ENCODE peak calls at places on chromosomes 13 and 19, in four cellular contexts. One of them, this sample, is unnamed.

GRCh38 chr19:12789904-12790619 is 1.2 kb upstream of the JUNB start:
- DNase-seq in WTC11: peak
- DNase-seq in choroid plexus epithelial cell: peak
- DNase-seq in neural progenitor cell: peak
- DNase-seq in this sample: peak

GRCh38 chr13:50735071-50735470 is 108.4 kb downstream of the DLEU7 start:
- DNase-seq in WTC11: no peak
- DNase-seq in choroid plexus epithelial cell: no peak
- DNase-seq in neural progenitor cell: no peak
- DNase-seq in this sample: no peak

GRCh38 chr19:42246143-42246868 is 3.9 kb upstream of the GSK3A start:
- DNase-seq in WTC11: peak
- DNase-seq in choroid plexus epithelial cell: peak
- DNase-seq in neural progenitor cell: peak
- DNase-seq in this sample: peak

GRCh38 chr13:24085662-24086061 is 74.9 kb upstream of the SPATA13 start:
- DNase-seq in WTC11: no peak
- DNase-seq in choroid plexus epithelial cell: no peak
- DNase-seq in neural progenitor cell: no peak
- DNase-seq in this sample: no peak

GRCh38 chr13:51125495-51126226 is 14.6 kb upstream of the C13orf42 start:
- DNase-seq in WTC11: peak
- DNase-seq in choroid plexus epithelial cell: peak
- DNase-seq in neural progenitor cell: peak
- DNase-seq in this sample: peak

GRCh38 chr13:51768378-51768921 is 35.5 kb downstream of the DHRS12 start:
- DNase-seq in WTC11: peak
- DNase-seq in choroid plexus epithelial cell: no peak
- DNase-seq in neural progenitor cell: peak
- DNase-seq in this sample: peak

GRCh38 chr19:47839913-47840312 is 18.2 kb downstream of the CRX start:
- DNase-seq in WTC11: peak
- DNase-seq in choroid plexus epithelial cell: peak
- DNase-seq in neural progenitor cell: peak
- DNase-seq in this sample: peak

GRCh38 chr19:12913871-12914690 is 5.0 kb downstream of the SYCE2 start:
- DNase-seq in WTC11: no peak
- DNase-seq in choroid plexus epithelial cell: peak
- DNase-seq in neural progenitor cell: peak
- DNase-seq in this sample: no peak

GRCh38 chr19:39325778-39326680 is 5.4 kb upstream of the LRFN1 start:
- DNase-seq in WTC11: peak
- DNase-seq in choroid plexus epithelial cell: no peak
- DNase-seq in neural progenitor cell: no peak
- DNase-seq in this sample: no peak

GRCh38 chr13:109402976-109403375 is 383.4 kb downstream of the IRS2 start:
- DNase-seq in WTC11: no peak
- DNase-seq in choroid plexus epithelial cell: no peak
- DNase-seq in neural progenitor cell: no peak
- DNase-seq in this sample: no peak

GRCh38 chr19:23440207-23440606 is 44.9 kb upstream of the ZNF91 start:
- DNase-seq in WTC11: peak
- DNase-seq in choroid plexus epithelial cell: no peak
- DNase-seq in neural progenitor cell: no peak
- DNase-seq in this sample: no peak

GRCh38 chr19:19372656-19373416 is 32.6 kb upstream of the GATAD2A start:
- DNase-seq in WTC11: peak
- DNase-seq in choroid plexus epithelial cell: peak
- DNase-seq in neural progenitor cell: no peak
- DNase-seq in this sample: no peak

GRCh38 chr13:98490195-98490771 is 86.6 kb downstream of the STK24 start:
- DNase-seq in WTC11: no peak
- DNase-seq in choroid plexus epithelial cell: no peak
- DNase-seq in neural progenitor cell: no peak
- DNase-seq in this sample: no peak

GRCh38 chr13:82791035-82791434 is 1091.2 kb downstream of the SLITRK1 start:
- DNase-seq in WTC11: no peak
- DNase-seq in choroid plexus epithelial cell: no peak
- DNase-seq in neural progenitor cell: no peak
- DNase-seq in this sample: no peak

GRCh38 chr13:94656766-94657165 is 55.1 kb downstream of the GPR180 start:
- DNase-seq in WTC11: no peak
- DNase-seq in choroid plexus epithelial cell: peak
- DNase-seq in neural progenitor cell: no peak
- DNase-seq in this sample: no peak

GRCh38 chr19:23991170-23991569 is 76.5 kb downstream of the ZNF726 start:
- DNase-seq in WTC11: no peak
- DNase-seq in choroid plexus epithelial cell: peak
- DNase-seq in neural progenitor cell: no peak
- DNase-seq in this sample: no peak

GRCh38 chr19:7873304-7874079 is 698 bp downstream of the PRR36 start:
- DNase-seq in WTC11: no peak
- DNase-seq in choroid plexus epithelial cell: no peak
- DNase-seq in neural progenitor cell: no peak
- DNase-seq in this sample: peak

GRCh38 chr19:28670894-28671293 is 542.1 kb downstream of the UQCRFS1 start:
- DNase-seq in WTC11: no peak
- DNase-seq in choroid plexus epithelial cell: no peak
- DNase-seq in neural progenitor cell: no peak
- DNase-seq in this sample: no peak

GRCh38 chr13:91154553-91154952 is 192.9 kb upstream of the MIR17HG start:
- DNase-seq in WTC11: no peak
- DNase-seq in choroid plexus epithelial cell: peak
- DNase-seq in neural progenitor cell: no peak
- DNase-seq in this sample: no peak

GRCh38 chr13:91576590-91576989 is 178.2 kb downstream of the GPC5 start:
- DNase-seq in WTC11: peak
- DNase-seq in choroid plexus epithelial cell: no peak
- DNase-seq in neural progenitor cell: peak
- DNase-seq in this sample: peak

GRCh38 chr19:41456342-41456918 is 13.5 kb downstream of the ERICH4 start:
- DNase-seq in WTC11: no peak
- DNase-seq in choroid plexus epithelial cell: peak
- DNase-seq in neural progenitor cell: no peak
- DNase-seq in this sample: no peak

GRCh38 chr19:371501-372160 is 27.0 kb upstream of the MIER2 start:
- DNase-seq in WTC11: no peak
- DNase-seq in choroid plexus epithelial cell: peak
- DNase-seq in neural progenitor cell: no peak
- DNase-seq in this sample: no peak

GRCh38 chr19:42132851-42133528 is 744 bp upstream of the POU2F2 start:
- DNase-seq in WTC11: peak
- DNase-seq in choroid plexus epithelial cell: peak
- DNase-seq in neural progenitor cell: peak
- DNase-seq in this sample: peak

GRCh38 chr19:34300962-34301361 is 46.6 kb downstream of the GARRE1 start:
- DNase-seq in WTC11: no peak
- DNase-seq in choroid plexus epithelial cell: no peak
- DNase-seq in neural progenitor cell: no peak
- DNase-seq in this sample: no peak

GRCh38 chr19:15456871-15457700 is 7.3 kb downstream of the RASAL3 start:
- DNase-seq in WTC11: peak
- DNase-seq in choroid plexus epithelial cell: no peak
- DNase-seq in neural progenitor cell: peak
- DNase-seq in this sample: peak

GRCh38 chr19:52566588-52566987 is 3.5 kb upstream of the ZNF701 start:
- DNase-seq in WTC11: no peak
- DNase-seq in choroid plexus epithelial cell: peak
- DNase-seq in neural progenitor cell: no peak
- DNase-seq in this sample: no peak

GRCh38 chr13:84542348-84542747 is 660.1 kb upstream of the SLITRK1 start:
- DNase-seq in WTC11: no peak
- DNase-seq in choroid plexus epithelial cell: no peak
- DNase-seq in neural progenitor cell: no peak
- DNase-seq in this sample: no peak

GRCh38 chr19:46579286-46579944 is 21.7 kb upstream of the CALM3 start:
- DNase-seq in WTC11: no peak
- DNase-seq in choroid plexus epithelial cell: peak
- DNase-seq in neural progenitor cell: peak
- DNase-seq in this sample: peak

GRCh38 chr13:46615888-46616531 is 63.0 kb downstream of the LRCH1 start:
- DNase-seq in WTC11: no peak
- DNase-seq in choroid plexus epithelial cell: peak
- DNase-seq in neural progenitor cell: no peak
- DNase-seq in this sample: no peak

GRCh38 chr13:101449971-101450748 is 2.3 kb upstream of the ITGBL1 start:
- DNase-seq in WTC11: no peak
- DNase-seq in choroid plexus epithelial cell: peak
- DNase-seq in neural progenitor cell: no peak
- DNase-seq in this sample: no peak

GRCh38 chr19:6095760-6096159 is 14.5 kb downstream of the RFX2 start:
- DNase-seq in WTC11: no peak
- DNase-seq in choroid plexus epithelial cell: no peak
- DNase-seq in neural progenitor cell: no peak
- DNase-seq in this sample: no peak

GRCh38 chr19:33191501-33191900 is 2.6 kb upstream of the LRP3 start:
- DNase-seq in WTC11: no peak
- DNase-seq in choroid plexus epithelial cell: no peak
- DNase-seq in neural progenitor cell: no peak
- DNase-seq in this sample: no peak

GRCh38 chr19:10184636-10185035 is 10.1 kb downstream of the DNMT1 start:
- DNase-seq in WTC11: no peak
- DNase-seq in choroid plexus epithelial cell: no peak
- DNase-seq in neural progenitor cell: no peak
- DNase-seq in this sample: no peak

GRCh38 chr19:1140272-1140671 is 33.8 kb downstream of the SBNO2 start:
- DNase-seq in WTC11: no peak
- DNase-seq in choroid plexus epithelial cell: no peak
- DNase-seq in neural progenitor cell: no peak
- DNase-seq in this sample: no peak

GRCh38 chr19:52987221-52987620 is 24.5 kb upstream of the ZNF816 start:
- DNase-seq in WTC11: no peak
- DNase-seq in choroid plexus epithelial cell: no peak
- DNase-seq in neural progenitor cell: no peak
- DNase-seq in this sample: no peak

GRCh38 chr19:9586764-9587163 is 2.5 kb upstream of the ZNF121 start:
- DNase-seq in WTC11: peak
- DNase-seq in choroid plexus epithelial cell: peak
- DNase-seq in neural progenitor cell: peak
- DNase-seq in this sample: peak

GRCh38 chr13:106008540-106008939 is 526.9 kb downstream of the EFNB2 start:
- DNase-seq in WTC11: no peak
- DNase-seq in choroid plexus epithelial cell: no peak
- DNase-seq in neural progenitor cell: no peak
- DNase-seq in this sample: no peak

GRCh38 chr13:25446261-25446660 is 74.5 kb downstream of the ATP8A2 start:
- DNase-seq in WTC11: no peak
- DNase-seq in choroid plexus epithelial cell: no peak
- DNase-seq in neural progenitor cell: no peak
- DNase-seq in this sample: no peak

GRCh38 chr19:30718014-30718413 is 345.8 kb downstream of the ZNF536 start:
- DNase-seq in WTC11: no peak
- DNase-seq in choroid plexus epithelial cell: no peak
- DNase-seq in neural progenitor cell: no peak
- DNase-seq in this sample: no peak
- TF ChIP-seq CTCF in WTC11: no peak
- TF ChIP-seq CTCF in choroid plexus epithelial cell: no peak
- TF ChIP-seq CTCF in neural progenitor cell: no peak
- TF ChIP-seq CTCF in this sample: no peak

GRCh38 chr13:113086031-113086750 is 19.4 kb upstream of the F7 start:
- DNase-seq in WTC11: peak
- DNase-seq in choroid plexus epithelial cell: no peak
- DNase-seq in neural progenitor cell: peak
- DNase-seq in this sample: no peak
- TF ChIP-seq CTCF in WTC11: no peak
- TF ChIP-seq CTCF in choroid plexus epithelial cell: peak
- TF ChIP-seq CTCF in neural progenitor cell: peak
- TF ChIP-seq CTCF in this sample: no peak

DNA sequence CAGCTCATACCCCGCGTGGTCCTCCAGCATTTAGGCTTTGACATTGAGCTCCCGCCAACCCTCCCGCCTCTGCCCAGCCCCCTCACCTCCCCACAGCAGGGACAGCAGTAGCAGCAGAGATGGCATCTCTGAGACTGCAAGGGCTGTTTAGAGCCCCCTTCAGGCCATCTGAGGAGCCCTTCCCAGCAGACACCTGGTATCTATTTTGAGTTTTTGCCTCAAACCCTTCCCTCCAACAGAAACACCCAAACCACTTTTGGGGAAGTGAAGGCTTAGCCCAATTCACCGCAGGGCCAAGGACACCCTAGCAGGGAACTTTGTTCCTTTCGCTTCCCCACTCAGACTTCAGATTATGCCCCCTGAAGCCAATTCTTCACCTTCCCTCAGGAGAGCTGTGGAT is 6.3 kb upstream of the ZNF175 start:
- DNase-seq in WTC11: peak
- DNase-seq in choroid plexus epithelial cell: no peak
- DNase-seq in neural progenitor cell: no peak
- DNase-seq in this sample: no peak
- TF ChIP-seq CTCF in WTC11: no peak
- TF ChIP-seq CTCF in choroid plexus epithelial cell: no peak
- TF ChIP-seq CTCF in neural progenitor cell: no peak
- TF ChIP-seq CTCF in this sample: no peak

DNA sequence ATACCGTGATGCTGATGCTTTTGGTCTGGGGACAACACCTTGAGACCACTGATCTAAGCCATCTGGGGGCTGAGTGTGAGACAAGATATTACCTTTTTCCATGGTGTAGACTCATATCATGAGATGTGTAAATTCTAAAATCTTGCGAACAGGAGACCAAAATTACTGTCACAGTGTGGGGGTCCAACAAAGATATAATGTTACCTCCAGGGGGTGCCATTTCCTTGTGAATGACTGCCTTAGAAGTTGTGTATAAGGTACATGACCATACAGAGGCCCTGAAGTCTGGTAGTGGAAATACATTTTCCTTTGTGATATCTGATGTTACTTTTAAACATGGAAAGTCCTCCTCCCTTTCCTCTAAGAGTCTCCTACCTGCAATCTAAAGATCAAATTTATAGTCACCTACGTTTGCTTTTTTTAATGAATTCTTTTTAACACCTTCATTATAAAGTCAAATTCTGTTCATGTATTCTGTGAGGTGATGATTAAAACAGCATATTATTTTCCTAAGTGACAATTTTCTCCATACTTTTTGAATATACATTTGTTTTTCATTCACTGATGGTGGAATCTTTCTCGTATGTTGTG is 113.5 kb downstream of the RFC3 start:
- DNase-seq in WTC11: peak
- DNase-seq in choroid plexus epithelial cell: peak
- DNase-seq in neural progenitor cell: peak
- DNase-seq in this sample: peak
- TF ChIP-seq CTCF in WTC11: peak
- TF ChIP-seq CTCF in choroid plexus epithelial cell: peak
- TF ChIP-seq CTCF in neural progenitor cell: peak
- TF ChIP-seq CTCF in this sample: peak